ENCODE peak calls at places on chromosomes 1 and 21, in ten cellular contexts. M is T-helper 2 cell, F is cardiac fibroblast, Q is NCI-H748 treated with DMSO at 0.1 percent for 48 hours, K is HFF-Myc, N is nephron progenitor cell, V is EH, J is small intestine, A is mucosa of descending colon, O is endothelial cell. H is an unnamed sample.

GRCh38 chr1:16318544-16318943 is 33.7 kb downstream of the FBXO42 start:
- DNase-seq in M (no peak), A (no peak), K (no peak), Q (no peak), J (no peak), N (peak; percentile 12), O (no peak), V (peak; percentile 35), F (peak; percentile 50), H (no peak)

GRCh38 chr1:8075511-8076051 is 49.5 kb upstream of the ERRFI1 start:
- DNase-seq in N (no peak), M (no peak), F (peak; percentile 21), A (no peak), K (no peak), Q (no peak), V (peak; percentile 35), J (no peak), O (no peak), H (no peak)

GRCh38 chr21:32190491-32191144 is 88.2 kb downstream of the MIS18A start:
- DNase-seq in A (no peak), V (no peak), K (no peak), N (no peak), O (no peak), J (no peak), M (no peak), F (no peak), Q (no peak), H (no peak)

GRCh38 chr1:1061682-1062363 is 12.3 kb downstream of the RNF223 start:
- DNase-seq in F (no peak), K (no peak), J (no peak), A (no peak), O (no peak), V (no peak), Q (no peak), M (no peak), N (no peak), H (no peak)

GRCh38 chr1:39758556-39759435 is 12.4 kb downstream of the OXCT2 start:
- DNase-seq in K (no peak), Q (no peak), M (no peak), N (no peak), F (no peak), A (no peak), O (no peak), V (no peak), J (no peak), H (no peak)

GRCh38 chr1:225565845-225566244 is 87.1 kb downstream of the ENAH start:
- DNase-seq in N (no peak), J (no peak), A (no peak), V (no peak), O (no peak), K (no peak), M (no peak), Q (no peak), F (peak; percentile 83), H (no peak)

GRCh38 chr1:167630568-167631385 is 745 bp downstream of the RCSD1 start:
- DNase-seq in F (no peak), V (no peak), J (no peak), K (no peak), N (no peak), O (no peak), M (no peak), Q (no peak), A (no peak), H (no peak)

GRCh38 chr1:50023292-50024159 is at the start of gene AGBL4:
- DNase-seq in V (no peak), F (peak; percentile 12), K (no peak), O (peak; percentile 74), J (peak; percentile 13), N (peak; percentile 57), A (peak; percentile 63), M (no peak), Q (peak; percentile 80), H (no peak)

GRCh38 chr1:173758110-173758509 is 43.3 kb downstream of the KLHL20 start:
- DNase-seq in N (no peak), M (no peak), K (no peak), A (no peak), O (no peak), F (no peak), Q (no peak), J (no peak), V (no peak), H (no peak)

GRCh38 chr1:191002768-191003167 is 525.1 kb upstream of the BRINP3 start:
- DNase-seq in J (no peak), K (no peak), F (no peak), O (no peak), Q (no peak), A (no peak), V (no peak), N (no peak), M (no peak), H (no peak)

GRCh38 chr1:24021403-24022266 is 41.5 kb upstream of the SRSF10 start:
- DNase-seq in V (peak; percentile 45), F (peak; percentile 58), M (no peak), K (no peak), O (no peak), J (peak; percentile 83), Q (peak; percentile 4), N (no peak), A (no peak), H (no peak)

GRCh38 chr1:227760377-227760776 is 25.1 kb downstream of the SNAP47 start:
- DNase-seq in Q (no peak), K (no peak), V (no peak), N (no peak), J (no peak), F (no peak), O (no peak), M (no peak), A (peak; percentile 26), H (no peak)

GRCh38 chr1:223235091-223235490 is 92.0 kb upstream of the TLR5 start:
- DNase-seq in M (no peak), O (no peak), F (no peak), K (no peak), Q (no peak), N (no peak), A (no peak), V (no peak), J (no peak), H (no peak)

GRCh38 chr1:64745986-64746940 is 1.4 kb downstream of the RAVER2 start:
- DNase-seq in K (no peak), M (no peak), O (no peak), N (no peak), F (no peak), J (peak; percentile 36), Q (no peak), A (no peak), V (no peak), H (no peak)

GRCh38 chr1:172607145-172607544 is 51.8 kb upstream of the FASLG start:
- DNase-seq in V (no peak), O (no peak), Q (no peak), N (no peak), F (no peak), J (no peak), K (no peak), M (no peak), A (no peak), H (no peak)

GRCh38 chr1:16960560-16961296 is 19.7 kb downstream of the MFAP2 start:
- DNase-seq in A (peak; percentile 92), Q (peak; percentile 24), M (peak; percentile 58), J (peak; percentile 83), F (peak; percentile 79), O (peak; percentile 92), N (peak; percentile 93), V (peak; percentile 84), K (no peak), H (peak; percentile 87)

H was measured in HuH-7.